ENCODE peak calls at places on chromosomes 11 and 22, in ten cellular contexts. W is fibroblast of pulmonary artery, S is adrenal gland, R is esophagus muscularis mucosa, V is AG10803, N is PC-9, B is fibroblast of lung, X is heart left ventricle, U is AG09319, G is fibroblast of the aortic adventitia. Y is an unnamed sample.

GRCh38 chr11:42465613-42466012 is 846.2 kb upstream of the API5 start:
- DNase-seq in W (no peak), S (no peak), R (no peak), V (no peak), N (no peak), B (no peak), X (no peak), U (no peak), G (no peak), Y (no peak)

GRCh38 chr22:48951836-48952235 is 875.8 kb downstream of the BRD1 start:
- DNase-seq in W (no peak), S (no peak), R (peak), V (no peak), N (no peak), B (no peak), X (no peak), U (no peak), G (no peak), Y (peak)

GRCh38 chr11:109971184-109971523 is 122.0 kb upstream of the ZC3H12C start:
- DNase-seq in W (peak), S (peak), R (no peak), V (peak), N (no peak), B (peak), X (peak), U (no peak), G (peak), Y (no peak)

GRCh38 chr22:37744589-37744988 is 47.7 kb downstream of the TRIOBP start:
- DNase-seq in W (no peak), S (no peak), R (no peak), V (no peak), N (no peak), B (no peak), X (no peak), U (no peak), G (no peak), Y (no peak)

GRCh38 chr11:58830693-58831301 is 13.7 kb downstream of the GLYATL2 start:
- DNase-seq in W (no peak), S (no peak), R (no peak), V (no peak), N (no peak), B (no peak), X (no peak), U (no peak), G (no peak), Y (no peak)

GRCh38 chr11:10688401-10688800 is 5.2 kb downstream of the IRAG1 start:
- DNase-seq in W (no peak), S (no peak), R (no peak), V (no peak), N (no peak), B (no peak), X (no peak), U (no peak), G (no peak), Y (no peak)

GRCh38 chr11:60700689-60701508 is 1.5 kb downstream of the MS4A8 start:
- DNase-seq in W (peak), S (no peak), R (peak), V (no peak), N (peak), B (no peak), X (no peak), U (no peak), G (peak), Y (no peak)

GRCh38 chr11:117520201-117520600 is 192.5 kb downstream of the CEP164 start:
- DNase-seq in W (peak), S (no peak), R (no peak), V (peak), N (no peak), B (no peak), X (no peak), U (no peak), G (no peak), Y (no peak)

GRCh38 chr11:94473177-94473799 is 20.4 kb downstream of the MRE11 start:
- DNase-seq in W (peak), S (no peak), R (no peak), V (peak), N (no peak), B (no peak), X (no peak), U (no peak), G (peak), Y (no peak)

GRCh38 chr11:95549276-95549675 is 240.3 kb downstream of the FAM76B start:
- DNase-seq in W (no peak), S (no peak), R (no peak), V (no peak), N (no peak), B (no peak), X (no peak), U (no peak), G (no peak), Y (no peak)

GRCh38 chr22:48567213-48567975 is 1260.3 kb downstream of the BRD1 start:
- DNase-seq in W (no peak), S (no peak), R (no peak), V (peak), N (no peak), B (no peak), X (no peak), U (no peak), G (no peak), Y (peak)

GRCh38 chr11:58923300-58923788 is 15.9 kb upstream of the GLYATL1 start:
- DNase-seq in W (peak), S (no peak), R (no peak), V (peak), N (peak), B (peak), X (no peak), U (no peak), G (peak), Y (no peak)

GRCh38 chr11:47148274-47148673 is 28.4 kb downstream of the ARFGAP2 start:
- DNase-seq in W (no peak), S (no peak), R (no peak), V (no peak), N (no peak), B (no peak), X (no peak), U (no peak), G (no peak), Y (no peak)

GRCh38 chr11:124222407-124222806 is 18.5 kb upstream of the OR8G1 start:
- DNase-seq in W (no peak), S (no peak), R (no peak), V (no peak), N (no peak), B (no peak), X (no peak), U (no peak), G (no peak), Y (no peak)

GRCh38 chr11:10351768-10352641 is 47.1 kb downstream of the ADM start:
- DNase-seq in W (peak), S (peak), R (peak), V (peak), N (peak), B (peak), X (peak), U (no peak), G (peak), Y (no peak)

GRCh38 chr11:46489668-46490560 is 98.3 kb upstream of the CHRM4 start:
- DNase-seq in W (peak), S (no peak), R (no peak), V (peak), N (peak), B (peak), X (no peak), U (no peak), G (peak), Y (no peak)

GRCh38 chr11:128900468-128900867 is 9.3 kb downstream of the KCNJ5 start:
- DNase-seq in W (no peak), S (peak), R (no peak), V (no peak), N (no peak), B (no peak), X (no peak), U (no peak), G (no peak), Y (no peak)

GRCh38 chr22:27825174-27825573 is 23.6 kb upstream of the MN1 start:
- DNase-seq in W (no peak), S (no peak), R (no peak), V (no peak), N (no peak), B (no peak), X (no peak), U (no peak), G (no peak), Y (no peak)

GRCh38 chr11:119130662-119131061 is 9.3 kb downstream of the HINFP start:
- DNase-seq in W (peak), S (peak), R (no peak), V (no peak), N (no peak), B (no peak), X (no peak), U (no peak), G (no peak), Y (no peak)

GRCh38 chr22:43378011-43378704 is 33.7 kb upstream of the MPPED1 start:
- DNase-seq in W (peak), S (peak), R (no peak), V (peak), N (no peak), B (peak), X (no peak), U (no peak), G (peak), Y (no peak)

GRCh38 chr11:59698506-59698905 is 15.1 kb downstream of the OR10V1 start:
- DNase-seq in W (peak), S (no peak), R (no peak), V (peak), N (no peak), B (no peak), X (no peak), U (no peak), G (no peak), Y (no peak)

GRCh38 chr11:50182486-50182885 is 149.8 kb downstream of the OR4C45 start:
- DNase-seq in W (no peak), S (no peak), R (no peak), V (no peak), N (no peak), B (no peak), X (no peak), U (no peak), G (no peak), Y (no peak)

GRCh38 chr11:79290766-79291165 is 150.1 kb downstream of the TENM4 start:
- DNase-seq in W (no peak), S (no peak), R (no peak), V (no peak), N (no peak), B (no peak), X (no peak), U (no peak), G (no peak), Y (no peak)

GRCh38 chr22:35039625-35040024 is 26.3 kb upstream of the ISX start:
- DNase-seq in W (no peak), S (no peak), R (no peak), V (peak), N (no peak), B (no peak), X (no peak), U (no peak), G (no peak), Y (no peak)

DNA sequence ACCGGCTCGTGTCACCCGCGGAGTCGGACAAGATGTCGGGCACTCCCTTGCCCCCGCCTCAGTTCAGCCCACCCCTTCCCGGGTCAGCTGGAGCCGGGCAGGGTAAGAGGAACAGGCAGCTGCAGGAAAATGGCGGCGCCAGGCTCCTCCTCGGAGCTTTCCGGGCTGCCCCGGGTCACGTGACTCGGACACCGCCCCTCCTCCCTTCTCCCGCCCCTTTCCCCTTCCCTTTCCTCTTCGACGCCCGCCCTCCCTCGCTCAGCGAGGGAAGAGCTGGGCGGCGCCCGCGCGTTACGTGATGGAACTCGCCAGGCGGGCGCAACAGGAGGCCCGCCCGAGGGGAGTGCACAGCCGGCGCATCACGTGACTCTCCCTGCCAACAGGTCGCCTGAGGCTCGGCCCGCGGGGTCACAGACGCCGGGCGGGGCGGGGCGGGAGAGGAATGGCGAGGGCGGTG is at the start of gene PICALM:
- DNase-seq in W (peak), S (peak), R (peak), V (peak), N (peak), B (peak), X (peak), U (peak), G (peak), Y (peak)
- TF ChIP-seq CTCF in W (no peak), S (no peak), R (no peak), V (no peak), N (no peak), B (no peak), X (no peak), U (no peak), G (no peak), Y (no peak)

GRCh38 chr11:17713851-17714250 is 5.5 kb upstream of the MYOD1 start:
- DNase-seq in W (no peak), S (no peak), R (no peak), V (no peak), N (no peak), B (no peak), X (no peak), U (no peak), G (no peak), Y (no peak)

GRCh38 chr11:17714870-17715269 is 4.5 kb upstream of the MYOD1 start:
- DNase-seq in W (no peak), S (no peak), R (no peak), V (no peak), N (no peak), B (no peak), X (no peak), U (no peak), G (no peak), Y (no peak)

GRCh38 chr11:17711836-17712235 is 7.5 kb upstream of the MYOD1 start:
- DNase-seq in W (no peak), S (no peak), R (no peak), V (no peak), N (no peak), B (no peak), X (no peak), U (no peak), G (no peak), Y (no peak)

GRCh38 chr11:17716807-17717206 is 2.6 kb upstream of the MYOD1 start:
- DNase-seq in W (no peak), S (no peak), R (no peak), V (no peak), N (no peak), B (no peak), X (no peak), U (no peak), G (no peak), Y (no peak)

GRCh38 chr11:17714356-17714854 is 5.0 kb upstream of the MYOD1 start:
- DNase-seq in W (no peak), S (no peak), R (no peak), V (no peak), N (no peak), B (no peak), X (peak), U (no peak), G (no peak), Y (no peak)
- TF ChIP-seq CTCF in W (no peak), S (no peak), R (no peak), V (no peak), N (no peak), B (no peak), X (no peak), U (no peak), G (no peak), Y (no peak)

DNA sequence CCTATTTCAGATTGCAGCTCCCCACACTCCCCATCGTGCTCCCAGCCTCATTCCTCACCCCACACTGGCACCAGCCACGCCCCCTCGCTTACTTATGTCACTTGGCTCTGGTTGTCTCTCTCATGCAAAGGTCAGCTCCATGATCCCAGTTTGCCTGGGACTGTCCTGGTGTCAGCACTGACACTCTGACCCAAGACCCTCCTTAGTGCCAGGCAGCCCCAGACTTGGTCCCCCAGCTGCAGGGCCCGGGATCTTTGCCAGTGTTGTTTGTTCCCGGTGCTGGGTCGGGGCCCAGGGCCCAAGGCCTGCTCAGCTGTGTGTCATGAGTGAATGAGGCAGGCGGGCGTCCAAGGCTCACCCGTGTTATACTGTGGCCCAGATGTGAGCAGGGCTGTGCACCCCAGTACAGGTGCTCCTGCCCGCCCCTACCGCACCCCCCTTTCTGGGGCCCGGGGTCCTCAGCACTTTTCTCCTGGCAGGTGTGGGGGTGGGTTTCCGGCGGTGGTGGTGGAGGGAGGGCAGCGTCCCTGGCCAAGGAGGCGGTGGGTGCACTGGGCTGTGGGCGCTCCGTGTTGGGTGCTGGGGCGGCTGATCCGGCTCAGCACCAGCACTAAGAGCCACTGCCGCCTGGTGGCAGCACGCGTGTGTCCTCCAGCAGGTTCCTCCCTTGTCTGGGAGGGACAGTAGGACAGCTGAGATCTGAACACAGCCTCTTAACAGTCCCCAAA is 19.5 kb downstream of the IL17REL start:
- DNase-seq in W (peak), S (peak), R (no peak), V (peak), N (peak), B (peak), X (peak), U (no peak), G (peak), Y (peak)
- TF ChIP-seq CTCF in W (peak), S (peak), R (peak), V (peak), N (peak), B (peak), X (peak), U (peak), G (peak), Y (peak)

GRCh38 chr11:1639102-1639620 is 9.6 kb downstream of the KRTAP5-5 start:
- DNase-seq in W (no peak), S (peak), R (no peak), V (no peak), N (no peak), B (no peak), X (peak), U (no peak), G (no peak), Y (no peak)

GRCh38 chr11:1639666-1640065 is 10.1 kb downstream of the KRTAP5-5 start:
- DNase-seq in W (no peak), S (no peak), R (no peak), V (no peak), N (no peak), B (no peak), X (no peak), U (no peak), G (no peak), Y (no peak)

GRCh38 chr11:1638344-1638743 is 8.8 kb downstream of the KRTAP5-5 start:
- DNase-seq in W (no peak), S (no peak), R (no peak), V (no peak), N (no peak), B (no peak), X (no peak), U (no peak), G (no peak), Y (no peak)

GRCh38 chr11:1641096-1641495 is 11.5 kb downstream of the KRTAP5-5 start:
- DNase-seq in W (no peak), S (no peak), R (no peak), V (no peak), N (no peak), B (no peak), X (no peak), U (no peak), G (no peak), Y (no peak)

DNA sequence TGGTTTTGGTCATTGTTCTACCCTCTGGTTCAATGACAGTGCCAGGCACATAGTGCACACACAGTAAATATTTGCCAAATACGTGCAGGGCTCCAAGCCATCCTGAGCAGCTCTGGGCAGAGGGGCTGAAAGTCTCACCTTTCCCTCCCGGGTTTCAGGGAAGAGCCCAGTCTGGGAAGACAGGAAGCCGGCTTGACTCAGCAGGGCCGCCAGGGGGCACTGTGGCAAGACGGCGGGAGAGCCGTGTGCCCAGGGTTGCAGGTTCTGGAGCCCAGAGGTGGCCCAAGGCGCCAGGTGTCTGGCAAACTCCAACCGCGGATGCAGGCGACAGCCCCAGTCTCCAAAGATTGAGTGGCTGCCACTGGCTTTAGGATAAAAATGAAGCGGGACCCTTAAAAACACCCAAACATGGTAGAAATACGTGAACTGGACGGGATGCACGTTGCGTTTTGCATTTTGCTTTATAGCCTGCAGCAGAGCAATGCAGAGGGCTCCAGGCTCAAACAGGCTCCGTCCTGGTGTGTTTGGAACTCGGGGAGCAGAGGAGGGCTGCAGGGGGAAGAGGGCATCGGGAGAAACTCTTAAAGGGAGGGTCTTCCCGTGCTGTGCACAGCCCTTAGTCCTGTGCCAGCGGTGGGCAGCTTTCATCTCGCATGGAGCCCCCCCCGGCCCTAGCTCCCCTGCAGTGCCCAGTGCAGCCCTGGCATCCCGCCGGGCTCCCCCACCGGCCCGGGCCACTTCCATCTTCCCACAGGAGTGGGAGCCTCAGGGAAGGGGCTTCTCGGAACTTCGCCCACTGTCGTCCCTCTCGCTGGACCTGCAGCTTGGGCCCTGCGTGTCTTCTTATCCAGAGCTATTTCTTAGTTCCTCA is 10.7 kb downstream of the KRTAP5-5 start:
- DNase-seq in W (peak), S (peak), R (no peak), V (no peak), N (no peak), B (peak), X (no peak), U (no peak), G (peak), Y (no peak)
- TF ChIP-seq CTCF in W (peak), S (peak), R (peak), V (peak), N (peak), B (peak), X (peak), U (peak), G (peak), Y (peak)

Y was measured in osteocyte.